ENCODE peak calls at places on chromosome 12, in ten cellular contexts. I is tibial artery; S is SW480; W is activated CD4-positive, alpha-beta T cell treated with anti-CD3 and anti-CD28 coated beads, Interleukin-2, amount 10 ng/mL, durations not matched to agents 7 days and 5 days; M is NCI-H2107; J is stimulated activated CD8-positive, alpha-beta memory T cell treated with anti-CD3 and anti-CD28 coated beads, Interleukin-12 subunit alpha, Interleukin-12 subunit beta, amount 100 ng/mL, for 4 hours; G is lung microvascular endothelial cell; E is RPMI7951; D is ovary; T is AG08396. R is an unnamed sample.

GRCh38 chr12:14366211-14366762 is 805 bp downstream of the ATF7IP start:
- DNase-seq in D (no peak), E (no peak), J (no peak), G (peak; percentile 55), M (no peak), S (peak; percentile 63), T (no peak), I (no peak), W (peak; percentile 12), R (no peak)

GRCh38 chr12:70052931-70053497 is 190.2 kb upstream of the CNOT2 start:
- DNase-seq in E (peak; percentile 51), J (no peak), S (peak; percentile 73), G (peak; percentile 41), M (no peak), W (no peak), T (peak; percentile 21), I (peak; percentile 60), D (no peak), R (no peak)

GRCh38 chr12:5051913-5052312 is 8.2 kb downstream of the KCNA5 start:
- DNase-seq in S (no peak), M (no peak), E (no peak), T (no peak), W (no peak), G (no peak), J (no peak), I (no peak), D (no peak), R (no peak)

GRCh38 chr12:129887047-129887568 is 16.7 kb downstream of the TMEM132D start:
- DNase-seq in E (peak; percentile 46), J (no peak), S (peak; percentile 34), W (no peak), T (no peak), G (no peak), D (no peak), I (no peak), M (peak; percentile 65), R (no peak)

GRCh38 chr12:12561305-12562015 is 1.2 kb downstream of the DUSP16 start:
- DNase-seq in E (peak; percentile 47), I (peak; percentile 66), T (peak; percentile 63), M (no peak), J (peak; percentile 21), G (peak; percentile 60), D (peak; percentile 77), W (peak; percentile 36), S (peak; percentile 76), R (peak; percentile 48)

GRCh38 chr12:38544357-38545066 is 227.9 kb downstream of the ALG10B start:
- DNase-seq in T (no peak), W (no peak), M (no peak), S (no peak), D (no peak), E (no peak), J (no peak), I (no peak), G (no peak), R (no peak)

GRCh38 chr12:53569174-53569557 is 57.0 kb downstream of the ATF7 start:
- DNase-seq in S (no peak), E (no peak), W (no peak), D (no peak), J (no peak), T (no peak), I (no peak), M (no peak), G (peak; percentile 10), R (no peak)

GRCh38 chr12:127555071-127555470 is 711.9 kb upstream of the TMEM132C start:
- DNase-seq in W (no peak), T (no peak), S (peak; percentile 64), E (no peak), G (no peak), I (no peak), J (no peak), M (no peak), D (no peak), R (no peak)

GRCh38 chr12:75998292-75999063 is 33.1 kb downstream of the PHLDA1 start:
- DNase-seq in M (no peak), I (no peak), J (no peak), T (no peak), G (no peak), S (no peak), E (no peak), W (no peak), D (no peak), R (no peak)

GRCh38 chr12:109578330-109578927 is 4.8 kb downstream of the MVK start:
- DNase-seq in D (no peak), I (no peak), W (no peak), E (no peak), G (no peak), M (no peak), T (no peak), J (no peak), S (no peak), R (no peak)

GRCh38 chr12:57522887-57523705 is 472 bp downstream of the MBD6 start:
- DNase-seq in S (no peak), J (no peak), E (peak; percentile 24), W (peak; percentile 60), I (peak; percentile 67), D (peak; percentile 77), M (no peak), T (peak; percentile 50), G (peak; percentile 77), R (peak; percentile 60)

GRCh38 chr12:90399317-90399716 is 555.7 kb downstream of the CCER1 start:
- DNase-seq in S (no peak), J (no peak), I (no peak), D (no peak), E (no peak), T (no peak), G (peak; percentile 48), M (no peak), W (no peak), R (no peak)

GRCh38 chr12:107339932-107340331 is 246.6 kb upstream of the CRY1 start:
- DNase-seq in S (no peak), J (no peak), E (no peak), W (no peak), M (no peak), D (no peak), I (no peak), T (no peak), G (no peak), R (no peak)

GRCh38 chr12:109868182-109869051 is 11.9 kb downstream of the GLTP start:
- DNase-seq in I (no peak), D (no peak), W (no peak), S (no peak), E (no peak), J (no peak), T (no peak), G (peak; percentile 42), M (no peak), R (peak; percentile 24)

GRCh38 chr12:12466157-12466556 is 96.5 kb downstream of the DUSP16 start:
- DNase-seq in T (no peak), G (no peak), S (no peak), E (no peak), D (no peak), M (no peak), W (peak; percentile 61), I (no peak), J (no peak), R (peak; percentile 69)

GRCh38 chr12:26359576-26359975 is 164.2 kb downstream of the SSPN start:
- DNase-seq in D (no peak), I (no peak), G (no peak), W (no peak), M (no peak), E (no peak), S (no peak), J (no peak), T (no peak), R (no peak)

GRCh38 chr12:85182699-85183098 is 97.3 kb upstream of the ALX1 start:
- DNase-seq in E (peak; percentile 67), G (no peak), J (no peak), S (no peak), D (no peak), W (no peak), M (no peak), T (no peak), I (no peak), R (no peak)

GRCh38 chr12:47422656-47423055 is 283.2 kb downstream of the RPAP3 start:
- DNase-seq in W (no peak), E (no peak), G (no peak), M (no peak), S (no peak), T (no peak), D (no peak), J (no peak), I (no peak), R (no peak)

GRCh38 chr12:12236896-12237295 is 29.9 kb downstream of the LRP6 start:
- DNase-seq in M (no peak), S (no peak), D (no peak), G (no peak), J (no peak), T (no peak), W (no peak), E (no peak), I (no peak), R (no peak)

GRCh38 chr12:16347391-16348298 is at the start of gene MGST1:
- DNase-seq in D (no peak), G (peak; percentile 66), M (no peak), I (peak; percentile 54), E (peak; percentile 60), S (peak; percentile 65), W (no peak), J (no peak), T (peak; percentile 44), R (no peak)

GRCh38 chr12:131333621-131334440 is 377.1 kb upstream of the SFSWAP start:
- DNase-seq in I (no peak), G (no peak), S (no peak), T (no peak), W (no peak), E (no peak), J (no peak), M (no peak), D (no peak), R (no peak)

R was measured in activated naive CD4-positive, alpha-beta T cell treated with anti-CD3 and anti-CD28 coated beads for 36 hours.